ENCODE peak calls at places on chromosomes 7 and 10, in nine cellular contexts. D, W, T, R, K, L, H, X and N are unnamed samples.

GRCh38 chr7:37352974-37353948 is 95.4 kb downstream of the ELMO1 start:
- DNase-seq in D (no peak), K (no peak), L (peak), X (no peak), T (no peak), R (peak), H (peak), W (no peak), N (no peak)

GRCh38 chr7:70736715-70737460 is 395.1 kb upstream of the GALNT17 start:
- DNase-seq in W (no peak), X (peak), T (no peak), D (peak), H (no peak), L (no peak), K (peak), R (no peak), N (no peak)

GRCh38 chr10:69757553-69758309 is 44.0 kb upstream of the COL13A1 start:
- DNase-seq in L (no peak), T (no peak), R (peak), K (peak), W (peak), X (no peak), H (no peak), D (no peak), N (no peak)

GRCh38 chr10:62266147-62266546 is 2.5 kb downstream of the RTKN2 start:
- DNase-seq in L (no peak), K (no peak), X (no peak), W (no peak), H (no peak), D (no peak), T (no peak), R (no peak), N (no peak)

GRCh38 chr10:79305515-79305914 is 41.8 kb upstream of the PPIF start:
- DNase-seq in X (no peak), K (no peak), W (no peak), H (no peak), T (no peak), R (no peak), D (no peak), L (no peak), N (no peak)

GRCh38 chr7:154953006-154953684 is 49.8 kb downstream of the PAXIP1 start:
- DNase-seq in D (no peak), R (peak), T (no peak), K (peak), W (peak), X (no peak), L (peak), H (peak), N (peak)

GRCh38 chr7:22216309-22216708 is 140.6 kb downstream of the RAPGEF5 start:
- DNase-seq in W (no peak), R (no peak), D (no peak), K (no peak), X (no peak), T (no peak), L (no peak), H (no peak), N (no peak)

GRCh38 chr7:158778476-158778875 is 50.8 kb downstream of the ESYT2 start:
- DNase-seq in T (no peak), L (no peak), W (no peak), D (no peak), R (no peak), K (peak), H (no peak), X (peak), N (no peak)

GRCh38 chr7:36045275-36045674 is 107.8 kb upstream of the EEPD1 start:
- DNase-seq in T (no peak), R (no peak), D (no peak), W (no peak), H (no peak), X (no peak), L (no peak), K (peak), N (no peak)

GRCh38 chr10:45454262-45454661 is 80.2 kb downstream of the ALOX5 start:
- DNase-seq in D (no peak), K (peak), H (no peak), X (no peak), W (no peak), T (no peak), L (no peak), R (no peak), N (no peak)

GRCh38 chr7:100889761-100890639 is 485 bp upstream of the UFSP1 start:
- DNase-seq in H (peak), X (peak), L (peak), W (peak), R (peak), K (peak), D (peak), T (peak), N (peak)
- TF ChIP-seq CTCF in H (no peak), X (no peak), L (no peak), W (no peak), R (no peak), K (no peak), D (no peak), T (no peak), N (no peak)

GRCh38 chr10:37434091-37434490 is 308.7 kb downstream of the ANKRD30A start:
- DNase-seq in W (no peak), T (no peak), X (no peak), K (no peak), L (no peak), R (no peak), D (no peak), H (no peak), N (no peak)
- TF ChIP-seq CTCF in W (no peak), T (no peak), X (no peak), K (no peak), L (no peak), R (no peak), D (no peak), H (no peak), N (no peak)

GRCh38 chr10:12799144-12799543 is 202.4 kb downstream of the CCDC3 start:
- DNase-seq in R (no peak), X (no peak), H (no peak), T (no peak), L (no peak), W (no peak), K (no peak), D (no peak), N (no peak)

GRCh38 chr10:12799746-12800145 is 201.8 kb downstream of the CCDC3 start:
- DNase-seq in X (no peak), T (no peak), W (no peak), D (no peak), L (no peak), K (no peak), H (no peak), R (no peak), N (no peak)

GRCh38 chr10:12797471-12798262 is 203.8 kb downstream of the CCDC3 start:
- DNase-seq in H (no peak), T (no peak), L (no peak), D (no peak), R (no peak), X (peak), W (no peak), K (no peak), N (no peak)

GRCh38 chr10:12801214-12802087 is 200.1 kb downstream of the CCDC3 start:
- DNase-seq in W (no peak), K (no peak), D (no peak), X (no peak), R (no peak), H (no peak), T (no peak), L (no peak), N (no peak)

GRCh38 chr10:12800302-12800701 is 201.2 kb downstream of the CCDC3 start:
- DNase-seq in X (no peak), K (no peak), T (no peak), W (no peak), H (no peak), R (no peak), L (no peak), D (no peak), N (no peak)
- TF ChIP-seq CTCF in X (peak), K (peak), T (no peak), W (no peak), H (no peak), R (no peak), L (no peak), D (peak), N (peak)

DNA sequence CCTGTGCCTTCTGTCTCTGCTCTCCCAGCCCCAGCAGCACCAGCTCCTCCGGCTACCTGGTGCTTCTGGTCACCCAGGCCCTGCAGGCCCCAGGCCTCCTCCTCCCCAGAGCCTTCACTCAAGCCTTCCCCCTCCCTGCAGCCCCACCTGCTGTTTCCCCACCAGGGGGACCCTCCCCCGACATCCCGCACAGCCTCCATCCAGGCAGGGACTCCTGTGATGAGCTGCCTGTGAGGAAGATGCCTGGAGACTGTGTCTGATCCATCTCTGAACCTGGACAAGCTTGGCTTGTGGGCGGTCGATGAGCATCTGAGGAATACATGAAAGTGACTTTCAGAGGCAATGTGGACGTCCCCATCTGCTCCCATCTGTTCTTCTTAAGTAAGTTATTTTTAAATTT is 45.0 kb downstream of the RAMP3 start:
- DNase-seq in L (no peak), T (peak), D (no peak), W (no peak), R (no peak), K (no peak), X (no peak), H (no peak), N (no peak)
- TF ChIP-seq CTCF in L (no peak), T (no peak), D (no peak), W (no peak), R (no peak), K (no peak), X (no peak), H (no peak), N (no peak)

DNA sequence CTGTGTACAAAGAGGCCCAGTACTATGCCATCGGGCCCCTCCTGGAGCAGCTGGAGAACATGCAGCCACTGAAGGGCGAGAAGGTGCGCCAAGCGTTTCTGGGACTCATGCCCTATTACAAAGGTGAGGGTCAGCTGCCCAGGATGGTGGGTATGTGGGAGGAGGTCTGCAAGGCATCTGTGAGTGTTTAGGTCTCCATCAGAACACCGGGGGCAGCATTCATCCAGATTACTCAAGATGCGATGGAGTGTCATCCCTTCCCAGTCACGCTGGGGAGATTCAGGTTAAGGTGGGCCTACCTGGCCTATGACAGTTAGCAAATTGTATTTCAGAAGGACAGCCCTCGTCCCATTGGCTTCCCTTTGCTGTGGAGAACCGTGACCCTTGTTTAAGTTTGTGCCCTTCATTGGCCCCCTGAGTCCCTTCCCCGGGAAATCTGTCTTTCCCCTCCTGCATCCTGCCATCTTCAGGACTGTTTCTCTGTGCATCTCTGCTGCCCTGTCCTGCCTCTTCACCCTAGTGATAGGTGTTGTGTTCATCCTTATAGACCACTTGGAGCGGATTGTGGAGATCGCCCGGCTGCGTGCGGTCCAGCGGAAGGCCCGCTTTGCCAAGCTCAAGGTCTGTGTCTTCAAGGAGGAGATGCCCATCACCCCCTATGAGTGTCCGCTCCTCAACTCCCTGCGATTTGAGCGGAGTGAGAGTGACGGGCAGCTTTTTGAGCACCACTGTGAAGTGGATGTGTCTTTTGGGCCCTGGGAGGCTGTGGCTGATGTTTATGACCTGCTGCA is 9.8 kb downstream of the KCTD7 start:
- DNase-seq in K (no peak), H (no peak), D (no peak), R (no peak), W (no peak), T (no peak), L (no peak), X (no peak), N (no peak)
- TF ChIP-seq CTCF in K (no peak), H (no peak), D (no peak), R (no peak), W (no peak), T (no peak), L (no peak), X (no peak), N (no peak)

GRCh38 chr7:97819161-97819560 is 53.0 kb downstream of the ASNS start:
- DNase-seq in D (no peak), H (no peak), R (no peak), L (no peak), W (no peak), T (no peak), X (no peak), K (no peak), N (no peak)
- TF ChIP-seq CTCF in D (no peak), H (no peak), R (no peak), L (no peak), W (no peak), T (no peak), X (no peak), K (no peak), N (no peak)

DNA sequence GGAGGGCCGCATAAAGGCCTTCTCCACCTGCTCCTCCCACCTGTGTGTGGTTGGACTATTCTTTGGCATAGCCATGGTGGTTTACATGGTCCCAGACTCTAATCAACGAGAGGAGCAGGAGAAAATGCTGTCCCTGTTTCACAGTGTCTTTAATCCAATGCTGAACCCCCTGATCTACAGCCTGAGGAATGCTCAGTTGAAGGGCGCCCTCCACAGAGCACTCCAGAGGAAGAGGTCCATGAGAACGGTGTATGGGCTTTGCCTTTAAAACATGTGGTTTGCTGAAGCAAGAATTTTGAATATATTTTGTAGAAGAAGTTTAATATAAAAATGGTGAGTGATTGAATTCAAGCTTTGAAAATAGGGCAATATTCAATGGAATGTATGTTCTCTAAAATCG is 889 bp downstream of the OR2A2 start:
- DNase-seq in L (no peak), D (no peak), K (no peak), R (no peak), T (no peak), W (no peak), H (no peak), X (no peak), N (no peak)
- TF ChIP-seq CTCF in L (no peak), D (no peak), K (no peak), R (no peak), T (no peak), W (no peak), H (no peak), X (no peak), N (no peak)

DNA sequence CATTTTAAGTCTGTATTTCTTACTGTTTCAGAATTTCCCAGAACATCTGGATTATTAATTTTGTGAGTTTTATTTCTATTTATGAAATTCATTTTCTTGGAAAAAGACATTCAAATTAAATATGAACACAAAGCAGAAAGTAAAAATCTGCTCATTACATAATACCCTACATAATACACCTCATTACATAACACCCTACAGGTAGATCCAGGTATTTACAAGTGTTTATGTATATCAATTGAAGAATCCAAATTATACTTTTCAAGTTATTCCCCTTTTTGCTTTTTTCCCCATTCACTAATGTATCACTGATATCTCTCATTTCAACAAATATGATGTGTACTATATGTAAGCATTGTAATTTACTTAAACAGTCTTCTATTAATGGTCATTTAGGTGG is 129.1 kb downstream of the USP6NL start:
- DNase-seq in T (no peak), L (no peak), K (no peak), H (no peak), W (no peak), X (no peak), D (no peak), R (no peak), N (no peak)
- TF ChIP-seq CTCF in T (no peak), L (no peak), K (no peak), H (no peak), W (no peak), X (no peak), D (no peak), R (no peak), N (peak)